ENCODE peak calls at places on chromosomes 3 and 15, in nine cellular contexts. B is heart left ventricle; U is tibial artery; Y is adipocyte; X is fibroblast of lung; H is GM23248; N is CD4-positive, alpha-beta T cell; Z is endodermal cell; J is adrenal gland. A is an unnamed sample.

GRCh38 chr3:79361748-79362378 is 405.9 kb downstream of the ROBO1 start:
- DNase-seq in B (no peak), U (no peak), Y (peak; percentile 87), X (peak; percentile 71), H (peak; percentile 66), N (no peak), Z (no peak), J (no peak), A (no peak)

GRCh38 chr3:146139586-146140110 is 21.3 kb downstream of the PLOD2 start:
- DNase-seq in B (no peak), U (no peak), Y (no peak), X (no peak), H (peak; percentile 14), N (no peak), Z (no peak), J (no peak), A (no peak)

GRCh38 chr3:69385033-69385722 is 710 bp downstream of the FRMD4B start:
- DNase-seq in B (no peak), U (no peak), Y (no peak), X (no peak), H (no peak), N (no peak), Z (no peak), J (no peak), A (no peak)

GRCh38 chr3:71724584-71725278 is 471 bp downstream of the EIF4E3 start:
- DNase-seq in B (peak; percentile 24), U (peak; percentile 34), Y (peak; percentile 71), X (no peak), H (peak; percentile 60), N (peak; percentile 49), Z (peak; percentile 72), J (peak; percentile 34), A (peak; percentile 9)

GRCh38 chr3:9820944-9821343 is 10.9 kb downstream of the TTLL3 start:
- DNase-seq in B (no peak), U (no peak), Y (no peak), X (peak; percentile 40), H (peak; percentile 31), N (no peak), Z (peak; percentile 74), J (no peak), A (no peak)

GRCh38 chr3:61650276-61650675 is 88.9 kb downstream of the PTPRG start:
- DNase-seq in B (peak; percentile 52), U (peak; percentile 66), Y (no peak), X (peak; percentile 94), H (peak; percentile 92), N (no peak), Z (no peak), J (peak; percentile 41), A (peak; percentile 60)

GRCh38 chr3:150734795-150735119 is 28.2 kb downstream of the SIAH2 start:
- DNase-seq in B (no peak), U (no peak), Y (no peak), X (no peak), H (no peak), N (no peak), Z (no peak), J (peak; percentile 15), A (no peak)

GRCh38 chr3:195802795-195803194 is 8.9 kb downstream of the MUC4 start:
- DNase-seq in B (no peak), U (no peak), Y (peak; percentile 15), X (no peak), H (no peak), N (no peak), Z (peak; percentile 26), J (no peak), A (no peak)

GRCh38 chr15:31511707-31512310 is 185.2 kb downstream of the KLF13 start:
- DNase-seq in B (no peak), U (no peak), Y (no peak), X (no peak), H (no peak), N (no peak), Z (no peak), J (no peak), A (no peak)

GRCh38 chr3:98784666-98785600 is 21.8 kb downstream of the ST3GAL6 start:
- DNase-seq in B (no peak), U (no peak), Y (peak; percentile 90), X (peak; percentile 88), H (peak; percentile 83), N (no peak), Z (no peak), J (no peak), A (peak; percentile 18)

GRCh38 chr15:75002398-75002797 is 7.0 kb downstream of the SCAMP5 start:
- DNase-seq in B (no peak), U (no peak), Y (no peak), X (no peak), H (no peak), N (no peak), Z (no peak), J (no peak), A (no peak)

GRCh38 chr3:179768080-179768479 is 115.2 kb downstream of the USP13 start:
- DNase-seq in B (no peak), U (no peak), Y (peak; percentile 85), X (peak; percentile 73), H (peak; percentile 73), N (no peak), Z (peak; percentile 82), J (no peak), A (peak; percentile 48)

GRCh38 chr15:52796228-52796521 is 6.0 kb upstream of the ONECUT1 start:
- DNase-seq in B (no peak), U (no peak), Y (no peak), X (no peak), H (no peak), N (no peak), Z (peak; percentile 49), J (no peak), A (no peak)

GRCh38 chr15:52799145-52799811 is 9.1 kb upstream of the ONECUT1 start:
- DNase-seq in B (no peak), U (no peak), Y (no peak), X (no peak), H (no peak), N (no peak), Z (no peak), J (no peak), A (no peak)

GRCh38 chr15:52796742-52797515 is 6.8 kb upstream of the ONECUT1 start:
- DNase-seq in B (no peak), U (no peak), Y (no peak), X (no peak), H (no peak), N (no peak), Z (no peak), J (no peak), A (no peak)

GRCh38 chr15:52797625-52798501 is 7.7 kb upstream of the ONECUT1 start:
- DNase-seq in B (no peak), U (no peak), Y (no peak), X (no peak), H (no peak), N (no peak), Z (peak; percentile 60), J (no peak), A (no peak)

GRCh38 chr15:52798529-52799101 is 8.5 kb upstream of the ONECUT1 start:
- DNase-seq in B (no peak), U (no peak), Y (no peak), X (no peak), H (no peak), N (no peak), Z (peak; percentile 83), J (no peak), A (no peak)
- H3K27me3 ChIP-seq in B (peaks cover 98% of the 10 kb centered on the region), U (peaks cover 94% of the 10 kb centered on the region), Y (peaks cover 99% of the 10 kb centered on the region), X (peaks cover 92% of the 10 kb centered on the region), H (peaks cover 100% of the 10 kb centered on the region), N (peaks cover 100% of the 10 kb centered on the region), Z (peaks cover 100% of the 10 kb centered on the region), J (peaks cover 88% of the 10 kb centered on the region), A (peaks cover 13% of the 10 kb centered on the region)

DNA sequence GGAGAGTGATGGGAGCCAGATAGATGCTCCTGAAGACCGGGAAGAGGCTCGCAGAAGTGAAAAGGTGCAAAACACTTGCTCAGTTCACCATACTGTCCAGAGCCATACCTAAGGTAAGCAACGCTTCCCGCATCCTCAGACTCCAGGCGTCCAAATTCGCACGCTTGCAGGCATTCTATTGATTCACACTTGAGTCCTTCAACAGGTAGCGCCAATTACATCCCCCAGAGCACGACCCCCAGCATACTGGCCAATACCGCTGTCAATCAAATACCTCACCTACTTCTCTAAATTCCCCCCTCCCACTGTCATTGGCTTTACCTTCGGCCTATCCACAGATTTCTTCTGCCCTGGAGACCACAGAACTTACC is 361 bp upstream of the STXBP5L start:
- DNase-seq in B (no peak), U (no peak), Y (no peak), X (no peak), H (no peak), N (no peak), Z (no peak), J (no peak), A (no peak)
- H3K27me3 ChIP-seq in B (peaks cover 46% of the 10 kb centered on the region), U (peaks cover 27% of the 10 kb centered on the region), Y (peaks cover 30% of the 10 kb centered on the region), X (peaks cover 8% of the 10 kb centered on the region), H (peaks cover 25% of the 10 kb centered on the region), N (peaks cover 60% of the 10 kb centered on the region), Z (peaks cover 34% of the 10 kb centered on the region), J (no peaks in the 10 kb centered on the region), A (peaks cover 70% of the 10 kb centered on the region)

DNA sequence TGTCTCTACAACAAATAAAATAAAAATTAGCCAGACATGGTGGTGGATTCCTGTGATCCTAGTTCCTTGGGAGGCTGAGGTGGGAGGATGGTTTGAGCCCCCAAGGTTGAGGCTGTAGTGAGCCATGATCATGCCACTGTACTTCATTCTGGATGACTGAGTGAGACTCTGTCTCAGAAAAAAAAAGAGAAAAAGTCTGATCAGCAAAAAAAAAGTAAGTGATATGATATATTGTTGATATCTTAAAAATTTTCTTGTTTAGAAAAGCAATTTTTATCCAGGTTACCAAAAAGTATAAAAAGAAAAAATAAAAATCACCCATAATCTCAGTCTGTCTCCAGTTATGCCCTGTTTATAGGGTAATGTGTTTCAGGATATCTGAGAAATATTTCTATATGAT is 251.4 kb downstream of the OTOL1 start:
- DNase-seq in B (no peak), U (no peak), Y (no peak), X (no peak), H (no peak), N (no peak), Z (no peak), J (no peak), A (no peak)
- H3K27me3 ChIP-seq in B (no peaks in the 10 kb centered on the region), U (no peaks in the 10 kb centered on the region), Y (no peaks in the 10 kb centered on the region), X (no peaks in the 10 kb centered on the region), H (no peaks in the 10 kb centered on the region), N (no peaks in the 10 kb centered on the region), Z (no peaks in the 10 kb centered on the region), J (no peaks in the 10 kb centered on the region), A (no peaks in the 10 kb centered on the region)

DNA sequence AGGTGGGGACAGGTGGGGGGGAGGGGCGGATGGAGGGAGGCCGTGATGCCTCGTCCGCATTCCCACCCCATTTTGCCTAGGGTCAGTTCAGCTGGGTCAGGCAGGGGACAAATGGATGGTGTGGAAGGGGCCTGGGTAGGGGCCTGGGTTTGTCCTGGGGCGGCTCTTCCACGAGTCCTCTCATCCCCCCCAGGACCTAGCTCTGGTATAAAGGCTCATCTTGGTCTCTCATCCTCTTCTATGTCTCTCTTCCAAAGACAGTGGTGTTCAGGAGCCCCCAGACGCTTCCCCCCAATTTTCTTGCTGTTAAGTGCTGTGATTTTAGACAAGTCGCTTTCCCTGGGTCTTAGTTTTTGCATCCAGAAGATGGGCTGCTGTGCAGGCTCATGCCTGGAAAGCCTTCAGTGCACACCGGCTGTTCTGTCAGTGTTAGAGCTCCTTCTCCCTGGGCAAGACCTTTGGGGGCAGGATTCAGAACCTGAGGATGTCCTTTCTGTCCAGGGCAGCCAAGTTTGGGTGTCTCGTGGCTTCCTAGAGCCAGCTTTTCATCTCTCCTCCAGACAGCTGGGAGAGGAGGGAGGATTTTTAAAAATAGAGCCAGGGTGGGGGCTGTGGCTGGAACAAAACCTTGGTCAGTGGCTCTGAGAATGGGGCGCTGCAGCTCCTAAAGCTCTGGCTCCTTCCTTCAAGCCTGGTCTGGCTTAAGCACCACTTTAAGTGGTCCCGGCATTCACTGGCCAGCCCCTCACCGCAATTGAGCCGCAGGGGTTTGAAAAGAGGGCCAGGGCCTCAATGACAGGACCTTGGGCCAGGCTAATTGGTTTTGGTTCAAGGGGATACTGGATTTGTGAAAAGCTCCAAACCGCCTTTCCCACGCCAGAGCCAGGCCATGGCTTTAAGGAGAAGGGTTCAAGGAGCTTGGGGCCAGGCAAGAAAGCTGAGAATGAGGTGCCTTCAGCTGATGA is 37.7 kb upstream of the POLG start:
- DNase-seq in B (no peak), U (no peak), Y (no peak), X (no peak), H (no peak), N (no peak), Z (no peak), J (no peak), A (no peak)
- H3K27me3 ChIP-seq in B (peaks cover 98% of the 10 kb centered on the region), U (peaks cover 96% of the 10 kb centered on the region), Y (peaks cover 85% of the 10 kb centered on the region), X (peaks cover 84% of the 10 kb centered on the region), H (peaks cover 94% of the 10 kb centered on the region), N (peaks cover 96% of the 10 kb centered on the region), Z (peaks cover 100% of the 10 kb centered on the region), J (peaks cover 93% of the 10 kb centered on the region), A (peaks cover 56% of the 10 kb centered on the region)